ENCODE peak calls at places on chromosome 20, in four cellular contexts. D is HepG2, U is WTC11, V is K562. N is an unnamed sample.

GRCh38 chr20:24950128-24950835 is 1.2 kb downstream of the CST7 start:
- DNase-seq in D (no peak), U (no peak), V (no peak), N (no peak)

GRCh38 chr20:17542993-17543412 is 11.8 kb upstream of the BFSP1 start:
- DNase-seq in D (no peak), U (no peak), V (no peak), N (no peak)

GRCh38 chr20:44057698-44058675 is 129.0 kb downstream of the JPH2 start:
- DNase-seq in D (no peak), U (no peak), V (no peak), N (no peak)

GRCh38 chr20:36644713-36645109 is 1.3 kb downstream of the SLA2 start:
- DNase-seq in D (no peak), U (no peak), V (no peak), N (no peak)

GRCh38 chr20:38338849-38339520 is 7.3 kb upstream of the LBP start:
- DNase-seq in D (no peak), U (peak; percentile 71), V (no peak), N (no peak)

GRCh38 chr20:1811621-1812498 is 83.3 kb upstream of the SIRPA start:
- DNase-seq in D (peak; percentile 99), U (no peak), V (no peak), N (no peak)

GRCh38 chr20:46994341-46994740 is 99.7 kb downstream of the EYA2 start:
- DNase-seq in D (no peak), U (no peak), V (no peak), N (no peak)

GRCh38 chr20:10771435-10772140 is 97.8 kb upstream of the JAG1 start:
- DNase-seq in D (no peak), U (no peak), V (no peak), N (no peak)

GRCh38 chr20:32959351-32960221 is 44.6 kb downstream of the SUN5 start:
- DNase-seq in D (no peak), U (no peak), V (peak; percentile 55), N (peak; percentile 6)

GRCh38 chr20:38628580-38629470 is 27.2 kb downstream of the ARHGAP40 start:
- DNase-seq in D (no peak), U (no peak), V (no peak), N (no peak)

GRCh38 chr20:45322952-45323383 is 14.9 kb upstream of the MATN4 start:
- DNase-seq in D (peak; percentile 86), U (no peak), V (peak; percentile 73), N (no peak)

GRCh38 chr20:46573788-46574581 is 23.5 kb upstream of the OCSTAMP start:
- DNase-seq in D (no peak), U (no peak), V (peak; percentile 67), N (no peak)

GRCh38 chr20:45154183-45154582 is 20.5 kb upstream of the PI3 start:
- DNase-seq in D (no peak), U (no peak), V (no peak), N (no peak)

GRCh38 chr20:316316-317068 is 8.9 kb upstream of the SOX12 start:
- DNase-seq in D (no peak), U (no peak), V (no peak), N (no peak)

GRCh38 chr20:44497761-44498160 is 22.1 kb downstream of the TTPAL start:
- DNase-seq in D (no peak), U (no peak), V (no peak), N (no peak)

GRCh38 chr20:46299078-46299477 is 9.2 kb downstream of the CDH22 start:
- DNase-seq in D (no peak), U (no peak), V (no peak), N (no peak)

GRCh38 chr20:44029848-44030230 is 115.2 kb downstream of the TOX2 start:
- DNase-seq in D (no peak), U (no peak), V (no peak), N (no peak)

GRCh38 chr20:45061244-45061643 is 39.7 kb downstream of the KCNS1 start:
- DNase-seq in D (no peak), U (no peak), V (no peak), N (no peak)

GRCh38 chr20:25867776-25868649 is 171.4 kb upstream of the ZNF337 start:
- DNase-seq in D (no peak), U (peak; percentile 88), V (peak; percentile 17), N (no peak)

GRCh38 chr20:41213150-41213820 is 75.9 kb downstream of the PLCG1 start:
- DNase-seq in D (no peak), U (no peak), V (no peak), N (no peak)

GRCh38 chr20:32945710-32946221 is 58.5 kb downstream of the SUN5 start:
- DNase-seq in D (peak; percentile 55), U (no peak), V (peak; percentile 46), N (peak; percentile 54)

GRCh38 chr20:62032606-62033368 is 32.9 kb downstream of the TAF4 start:
- DNase-seq in D (no peak), U (no peak), V (peak; percentile 52), N (no peak)

GRCh38 chr20:32483351-32484220 is 101.5 kb downstream of the NOL4L start:
- DNase-seq in D (peak; percentile 72), U (peak; percentile 75), V (no peak), N (peak; percentile 62)

GRCh38 chr20:63307538-63308217 is 14.7 kb downstream of the COL20A1 start:
- DNase-seq in D (no peak), U (no peak), V (no peak), N (no peak)

GRCh38 chr20:63310265-63310971 is 17.4 kb downstream of the COL20A1 start:
- DNase-seq in D (no peak), U (no peak), V (no peak), N (no peak)

GRCh38 chr20:63308218-63308911 is 15.4 kb downstream of the COL20A1 start:
- DNase-seq in D (no peak), U (no peak), V (no peak), N (no peak)

GRCh38 chr20:63311186-63311832 is 18.3 kb downstream of the COL20A1 start:
- DNase-seq in D (no peak), U (no peak), V (no peak), N (no peak)

GRCh38 chr20:63309261-63310071 is 16.5 kb downstream of the COL20A1 start:
- DNase-seq in D (peak; percentile 41), U (peak; percentile 75), V (peak; percentile 64), N (peak; percentile 74)
- TF ChIP-seq ELF4 in D (no peak), U (no peak), V (no peak), N (no peak)

DNA sequence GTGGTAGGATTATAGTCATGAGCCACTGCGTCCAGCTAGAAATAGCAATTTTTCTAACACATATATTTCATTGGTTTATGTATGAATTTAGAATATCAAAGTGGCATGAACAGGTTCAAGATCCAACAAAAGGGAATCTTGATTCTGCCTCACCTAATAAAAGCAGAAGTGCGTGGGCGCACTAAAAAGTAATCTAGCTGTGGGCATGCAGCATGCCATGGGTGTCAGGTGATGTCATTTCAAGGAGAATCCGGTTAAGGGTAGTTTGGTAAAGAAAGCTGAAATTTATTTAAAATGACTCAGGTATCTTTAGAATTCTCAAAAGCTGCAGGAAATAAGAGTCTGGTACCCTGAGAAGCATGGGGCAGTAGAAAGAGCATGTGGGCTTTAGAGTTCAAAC is 17.6 kb downstream of the LRRN4 start:
- DNase-seq in D (no peak), U (no peak), V (no peak), N (no peak)
- TF ChIP-seq ELF4 in D (no peak), U (no peak), V (no peak), N (no peak)

GRCh38 chr20:50931306-50932015 is at the start of gene ADNP:
- DNase-seq in D (peak; percentile 88), U (peak; percentile 89), V (peak; percentile 82), N (peak; percentile 63)
- TF ChIP-seq ELF4 in D (no peak), U (peak; percentile 92), V (no peak), N (no peak)

GRCh38 chr20:4066551-4066950 is 51.2 kb upstream of the RNF24 start:
- DNase-seq in D (no peak), U (no peak), V (no peak), N (no peak)

GRCh38 chr20:4067600-4068261 is 52.4 kb upstream of the RNF24 start:
- DNase-seq in D (no peak), U (no peak), V (no peak), N (no peak)

GRCh38 chr20:4063631-4064030 is 48.3 kb upstream of the RNF24 start:
- DNase-seq in D (no peak), U (no peak), V (no peak), N (no peak)

GRCh38 chr20:4064118-4064962 is 49.0 kb upstream of the RNF24 start:
- DNase-seq in D (no peak), U (peak; percentile 53), V (peak; percentile 70), N (no peak)

DNA sequence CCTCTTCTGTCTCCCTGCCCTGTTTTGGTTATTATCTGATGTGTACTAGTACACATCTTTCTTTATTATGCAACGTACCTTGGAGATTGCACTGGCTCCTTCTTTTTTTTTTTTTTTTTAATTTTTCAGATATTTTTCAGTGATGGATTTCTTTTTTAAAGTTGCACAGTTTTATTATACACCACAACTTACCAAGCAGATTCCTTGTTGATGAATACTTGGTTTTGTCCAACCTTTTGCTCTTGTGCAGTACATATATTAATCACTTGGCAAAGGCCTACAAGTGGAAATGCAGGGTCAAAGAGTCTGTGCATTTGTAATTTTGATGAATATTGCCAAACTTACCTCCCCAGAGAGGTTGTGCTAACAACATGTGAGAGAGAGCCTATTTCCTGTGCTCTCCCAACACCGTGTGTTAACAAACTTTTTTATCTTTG is 50.1 kb upstream of the RNF24 start:
- DNase-seq in D (no peak), U (no peak), V (no peak), N (no peak)
- TF ChIP-seq ELF4 in D (no peak), U (no peak), V (no peak), N (no peak)

GRCh38 chr20:21516861-21517565 is 3.1 kb upstream of the NKX2-2 start:
- DNase-seq in D (no peak), U (peak; percentile 46), V (no peak), N (no peak)
- TF ChIP-seq ELF4 in D (no peak), U (no peak), V (no peak), N (no peak)